ENCODE peak calls at places on chromosomes 1 and 21, in six cellular contexts. Z is fibroblast of pulmonary artery, N is hepatocyte, A is Caco-2, O is A549, Y is IMR-90. U is an unnamed sample.

GRCh38 chr1:117575586-117576225 is 30.1 kb upstream of the TENT5C start:
- DNase-seq in Z (no peak), Y (no peak), N (no peak), O (no peak), A (no peak), U (no peak)

GRCh38 chr1:27357281-27358037 is 9.3 kb downstream of the MAP3K6 start:
- DNase-seq in N (peak), O (peak), A (peak), Y (peak), Z (peak), U (peak)

GRCh38 chr1:201355471-201355870 is 22.0 kb downstream of the TNNT2 start:
- DNase-seq in A (no peak), N (no peak), Z (no peak), Y (no peak), O (no peak), U (no peak)

GRCh38 chr1:10860682-10861081 is 64.2 kb upstream of the CASZ1 start:
- DNase-seq in Y (no peak), N (no peak), O (no peak), Z (no peak), A (no peak), U (no peak)

GRCh38 chr1:53615101-53615500 is 123.9 kb downstream of the GLIS1 start:
- DNase-seq in N (no peak), Z (no peak), O (no peak), Y (no peak), A (no peak), U (no peak)

GRCh38 chr1:172928412-172928811 is 122.3 kb downstream of the TNFSF18 start:
- DNase-seq in A (no peak), O (no peak), Y (peak), N (no peak), Z (peak), U (no peak)

GRCh38 chr1:76203132-76203531 is 128.6 kb downstream of the ST6GALNAC3 start:
- DNase-seq in N (no peak), Z (no peak), Y (no peak), O (no peak), A (no peak), U (no peak)

GRCh38 chr21:27649323-27649722 is 682.4 kb upstream of the ADAMTS5 start:
- DNase-seq in N (no peak), O (no peak), A (no peak), Z (peak), Y (peak), U (peak)

GRCh38 chr1:6924891-6925290 is 139.6 kb downstream of the CAMTA1 start:
- DNase-seq in Y (no peak), O (no peak), N (no peak), A (no peak), Z (no peak), U (no peak)

GRCh38 chr1:245232936-245233335 is 78.2 kb downstream of the KIF26B start:
- DNase-seq in A (no peak), Z (no peak), Y (no peak), N (no peak), O (no peak), U (no peak)

GRCh38 chr1:43453442-43454269 is at the start of gene HYI:
- DNase-seq in N (peak), Z (peak), Y (peak), A (peak), O (peak), U (peak)

GRCh38 chr1:64877151-64877550 is 89.2 kb downstream of the JAK1 start:
- DNase-seq in N (no peak), O (no peak), Y (no peak), A (no peak), Z (no peak), U (no peak)

GRCh38 chr21:45032977-45033705 is 41.2 kb upstream of the ADARB1 start:
- DNase-seq in Y (no peak), A (no peak), O (no peak), N (peak), Z (no peak), U (peak)

GRCh38 chr1:202275061-202275770 is 66.5 kb downstream of the UBE2T start:
- DNase-seq in Y (no peak), Z (no peak), N (no peak), A (no peak), O (no peak), U (no peak)

GRCh38 chr1:161037661-161038522 is 872 bp downstream of the TSTD1 start:
- DNase-seq in N (no peak), Z (no peak), A (no peak), Y (no peak), O (no peak), U (no peak)

GRCh38 chr1:8214501-8215173 is 103.3 kb upstream of the SLC45A1 start:
- DNase-seq in N (no peak), Y (no peak), O (no peak), A (no peak), Z (no peak), U (peak)

GRCh38 chr1:247865416-247865815 is 8.4 kb downstream of the TRIM58 start:
- DNase-seq in Y (no peak), O (no peak), N (no peak), Z (no peak), A (no peak), U (no peak)

DNA sequence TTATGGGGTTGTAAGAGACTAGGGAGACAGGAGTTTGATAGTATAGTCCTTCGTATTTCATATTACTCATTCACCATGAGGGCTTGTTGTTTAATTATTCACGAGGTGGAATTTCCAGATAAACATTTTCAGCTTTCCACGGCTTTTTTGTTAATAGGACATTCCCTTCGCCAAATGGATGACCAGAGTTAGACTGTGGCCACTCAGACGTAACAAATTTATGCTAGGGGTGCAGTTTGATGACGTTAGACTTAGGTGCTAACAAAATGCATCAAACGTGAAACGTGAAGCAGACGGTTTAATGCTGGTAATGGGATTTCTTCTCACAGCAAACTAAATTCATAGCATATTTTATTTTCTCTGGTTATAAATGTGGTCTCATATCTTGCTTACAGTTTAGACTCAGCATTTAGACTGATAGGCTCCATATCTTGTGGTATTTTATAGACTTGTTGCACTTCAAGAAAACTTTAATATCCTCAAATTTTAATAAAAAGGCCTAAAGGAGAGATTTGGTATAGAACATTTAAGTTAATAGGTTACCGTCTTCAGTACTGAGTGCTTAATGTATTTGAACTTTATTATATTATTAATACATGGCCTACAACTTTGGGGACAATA is 2.3 kb downstream of the DHX9 start:
- DNase-seq in O (peak), Y (peak), A (no peak), Z (peak), N (peak), U (peak)
- H3K4me3 ChIP-seq in O (peak), Y (peak), A (peak), Z (peak), N (peak), U (peak)

GRCh38 chr1:145758116-145758515 is 38.8 kb downstream of the CD160 start:
- DNase-seq in N (no peak), O (no peak), Z (no peak), A (no peak), Y (no peak), U (no peak)
- TF ChIP-seq CTCF in N (no peak), O (no peak), Z (no peak), A (no peak), Y (no peak), U (no peak)

DNA sequence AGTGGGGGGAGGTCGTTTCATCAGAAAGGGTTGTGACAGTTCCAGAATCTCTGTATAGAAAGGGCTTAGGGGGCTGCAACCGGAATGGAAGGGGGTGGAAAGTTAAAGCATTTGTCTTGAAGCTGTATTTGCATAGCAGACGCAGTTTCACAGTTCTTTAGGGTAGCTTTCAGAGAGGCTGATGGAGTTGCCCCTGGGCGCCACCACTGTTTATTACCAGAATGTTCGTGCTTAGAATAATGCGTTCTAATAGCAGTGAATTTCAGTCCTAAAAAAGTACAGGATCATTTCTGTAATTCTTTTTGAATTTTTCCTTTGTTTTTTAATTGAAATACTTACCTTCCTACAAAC is 1.3 kb downstream of the EXO1 start:
- DNase-seq in Z (no peak), Y (no peak), O (no peak), N (no peak), A (no peak), U (no peak)
- H3K4me3 ChIP-seq in Z (no peak), Y (peak), O (peak), N (no peak), A (no peak), U (no peak)

GRCh38 chr1:33636209-33636608 is 163.8 kb downstream of the ZSCAN20 start:
- DNase-seq in Z (no peak), N (no peak), Y (no peak), O (no peak), A (no peak), U (no peak)
- TF ChIP-seq CTCF in Z (no peak), N (no peak), Y (no peak), O (no peak), A (no peak), U (no peak)

GRCh38 chr1:58158465-58159423 is 387.8 kb downstream of the OMA1 start:
- DNase-seq in Z (no peak), N (no peak), A (no peak), O (no peak), Y (no peak), U (no peak)
- H3K4me3 ChIP-seq in Z (no peak), N (no peak), A (no peak), O (no peak), Y (no peak), U (no peak)

U was measured in cardiac fibroblast.